ENCODE peak calls at places on chromosomes 2 and 18, in seven cellular contexts. U, T, B, D, C, M and Y are unnamed samples.

GRCh38 chr2:20596973-20597867 is 53.7 kb downstream of the HS1BP3 start:
- DNase-seq in U (no peak), T (no peak), B (no peak), D (no peak), C (peak; percentile 79), M (peak; percentile 91), Y (no peak)

GRCh38 chr2:150486539-150487484 is 655 bp downstream of the RND3 start:
- DNase-seq in U (no peak), T (peak; percentile 66), B (peak; percentile 24), D (no peak), C (peak; percentile 65), M (peak; percentile 40), Y (no peak)

GRCh38 chr18:70046207-70046606 is 98.5 kb upstream of the CD226 start:
- DNase-seq in U (no peak), T (no peak), B (no peak), D (no peak), C (peak; percentile 75), M (no peak), Y (no peak)

GRCh38 chr2:111219285-111219684 is 98.6 kb downstream of the BCL2L11 start:
- DNase-seq in U (no peak), T (peak; percentile 66), B (peak; percentile 12), D (no peak), C (no peak), M (no peak), Y (no peak)

GRCh38 chr2:162103443-162104009 is 29.5 kb upstream of the DPP4 start:
- DNase-seq in U (no peak), T (no peak), B (peak; percentile 29), D (no peak), C (peak; percentile 52), M (no peak), Y (no peak)

GRCh38 chr2:218679119-218679518 is 7.2 kb downstream of the STK36 start:
- DNase-seq in U (no peak), T (no peak), B (peak; percentile 32), D (no peak), C (no peak), M (no peak), Y (no peak)

GRCh38 chr2:172998547-172998946 is 77.1 kb upstream of the MAP3K20 start:
- DNase-seq in U (no peak), T (no peak), B (no peak), D (no peak), C (peak; percentile 16), M (no peak), Y (no peak)

GRCh38 chr2:105853354-105854088 is 108.8 kb downstream of the NCK2 start:
- DNase-seq in U (no peak), T (no peak), B (no peak), D (no peak), C (no peak), M (no peak), Y (no peak)

GRCh38 chr2:204335642-204336041 is 209.6 kb upstream of the PARD3B start:
- DNase-seq in U (no peak), T (no peak), B (no peak), D (no peak), C (no peak), M (no peak), Y (no peak)

GRCh38 chr2:240232961-240233890 is 92.8 kb upstream of the OTOS start:
- DNase-seq in U (peak; percentile 71), T (peak; percentile 94), B (peak; percentile 71), D (peak; percentile 95), C (peak; percentile 88), M (peak; percentile 94), Y (peak; percentile 75)

GRCh38 chr18:79105455-79105854 is 36.3 kb downstream of the ATP9B start:
- DNase-seq in U (no peak), T (no peak), B (no peak), D (no peak), C (no peak), M (no peak), Y (no peak)

GRCh38 chr2:39632871-39633270 is 32.8 kb upstream of the TMEM178A start:
- DNase-seq in U (no peak), T (peak; percentile 3), B (peak; percentile 84), D (no peak), C (peak; percentile 92), M (no peak), Y (no peak)

GRCh38 chr18:44920441-44920840 is 239.8 kb downstream of the SETBP1 start:
- DNase-seq in U (no peak), T (no peak), B (no peak), D (no peak), C (peak; percentile 11), M (no peak), Y (no peak)

GRCh38 chr18:49094136-49094535 is 143.4 kb upstream of the SMAD7 start:
- DNase-seq in U (no peak), T (no peak), B (peak; percentile 58), D (no peak), C (peak; percentile 82), M (no peak), Y (no peak)

GRCh38 chr18:37450434-37451133 is 115.0 kb downstream of the CELF4 start:
- DNase-seq in U (no peak), T (peak; percentile 94), B (peak; percentile 4), D (no peak), C (peak; percentile 56), M (peak; percentile 86), Y (no peak)

GRCh38 chr18:6219116-6219717 is 195.5 kb downstream of the L3MBTL4 start:
- DNase-seq in U (no peak), T (peak; percentile 87), B (peak; percentile 73), D (peak; percentile 32), C (peak; percentile 62), M (peak; percentile 44), Y (no peak)

GRCh38 chr18:62881509-62882016 is 166.2 kb downstream of the PHLPP1 start:
- DNase-seq in U (no peak), T (no peak), B (peak; percentile 95), D (peak; percentile 76), C (peak; percentile 93), M (no peak), Y (no peak)

GRCh38 chr2:112944971-112945370 is 32.8 kb upstream of the IL36G start:
- DNase-seq in U (no peak), T (no peak), B (no peak), D (no peak), C (no peak), M (no peak), Y (no peak)

GRCh38 chr2:112949456-112949855 is 28.4 kb upstream of the IL36G start:
- DNase-seq in U (no peak), T (no peak), B (no peak), D (no peak), C (no peak), M (no peak), Y (no peak)

GRCh38 chr2:112942654-112943002 is 31.7 kb downstream of the IL37 start:
- DNase-seq in U (no peak), T (no peak), B (no peak), D (no peak), C (no peak), M (no peak), Y (no peak)

GRCh38 chr2:112947374-112947773 is 30.4 kb upstream of the IL36G start:
- DNase-seq in U (no peak), T (no peak), B (no peak), D (no peak), C (no peak), M (no peak), Y (no peak)

GRCh38 chr2:112946086-112946485 is 31.7 kb upstream of the IL36G start:
- DNase-seq in U (no peak), T (no peak), B (no peak), D (no peak), C (no peak), M (no peak), Y (no peak)
- H3K9me3 ChIP-seq in U (no peaks in the 10 kb centered on the region), T (no peaks in the 10 kb centered on the region), B (peaks cover 12% of the 10 kb centered on the region), D (peaks cover 30% of the 10 kb centered on the region), C (no peaks in the 10 kb centered on the region), M (no peaks in the 10 kb centered on the region), Y (peaks cover 5% of the 10 kb centered on the region)

GRCh38 chr2:216343221-216343985 is 28.9 kb downstream of the MARCHF4 start:
- DNase-seq in U (no peak), T (no peak), B (no peak), D (no peak), C (peak; percentile 25), M (no peak), Y (no peak)

GRCh38 chr2:216341151-216341550 is 31.1 kb downstream of the MARCHF4 start:
- DNase-seq in U (no peak), T (no peak), B (peak; percentile 71), D (no peak), C (peak; percentile 21), M (no peak), Y (no peak)

GRCh38 chr2:216340280-216340631 is 32.0 kb downstream of the MARCHF4 start:
- DNase-seq in U (no peak), T (no peak), B (no peak), D (no peak), C (no peak), M (no peak), Y (no peak)

GRCh38 chr2:216335252-216335651 is 37.0 kb downstream of the MARCHF4 start:
- DNase-seq in U (no peak), T (no peak), B (no peak), D (no peak), C (no peak), M (no peak), Y (no peak)

DNA sequence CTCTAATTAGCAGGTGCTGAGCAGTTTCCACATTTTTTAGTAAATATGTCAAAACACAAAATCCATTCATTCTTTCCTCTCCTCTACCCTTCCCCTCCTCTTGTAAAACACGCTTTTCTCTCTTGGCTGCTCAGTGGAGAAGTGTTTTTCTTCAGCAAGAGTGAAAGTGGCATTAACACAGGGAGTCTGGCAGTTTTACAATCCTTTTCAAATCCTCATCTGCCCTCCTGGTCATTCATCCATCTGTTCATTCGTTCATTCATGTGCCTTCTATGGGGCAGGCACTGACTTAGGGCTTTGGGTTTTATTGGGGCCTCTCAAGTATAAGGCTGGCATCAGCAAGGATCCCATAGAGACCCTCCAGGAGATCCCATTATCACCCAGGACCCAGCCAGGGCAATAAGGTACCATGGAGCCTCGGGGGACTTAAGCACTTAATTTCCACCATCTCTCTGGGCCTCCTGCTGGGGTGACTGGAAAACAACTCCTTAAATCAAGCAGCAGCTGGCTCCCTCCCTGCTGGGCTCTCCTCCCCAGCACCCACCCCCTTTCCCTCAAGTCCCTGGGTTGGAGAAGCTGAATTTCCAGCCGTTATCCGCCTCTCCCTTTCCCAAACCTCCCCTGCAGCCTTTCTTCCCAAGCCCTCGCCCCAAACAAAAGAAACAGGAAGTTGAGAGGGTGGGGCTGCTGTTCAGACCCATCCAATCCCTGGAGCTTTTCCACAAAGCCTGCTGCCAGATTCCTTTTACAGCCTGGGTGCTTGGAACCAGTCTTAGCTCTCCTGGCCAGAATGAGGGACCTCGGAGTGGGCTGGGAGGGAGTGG is 32.6 kb downstream of the MARCHF4 start:
- DNase-seq in U (no peak), T (peak; percentile 91), B (peak; percentile 81), D (peak; percentile 23), C (peak; percentile 83), M (peak; percentile 55), Y (no peak)
- TF ChIP-seq CTCF in U (no peak), T (no peak), B (peak; percentile 18), D (no peak), C (peak; percentile 28), M (no peak), Y (no peak)

DNA sequence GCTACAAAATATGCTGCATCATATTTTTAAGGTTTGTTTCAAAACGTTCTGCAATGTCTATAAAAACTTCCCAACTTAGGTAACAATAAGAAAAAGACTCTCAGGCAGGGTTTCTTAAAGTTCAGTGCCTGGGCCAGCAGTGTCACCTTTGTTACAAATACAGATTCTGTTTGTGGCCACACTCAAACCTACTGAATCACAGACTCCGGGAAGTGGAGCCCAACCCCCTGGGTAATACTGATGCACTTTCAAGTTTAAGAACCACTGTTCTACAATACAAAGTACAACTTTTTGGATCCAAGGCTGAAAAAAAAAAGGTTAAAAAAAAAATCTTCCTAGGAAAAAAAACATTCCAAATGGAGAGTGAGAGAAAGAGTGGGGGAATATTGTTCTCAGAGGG is 476.8 kb downstream of the TXNL1 start:
- DNase-seq in U (no peak), T (no peak), B (no peak), D (no peak), C (peak; percentile 37), M (no peak), Y (no peak)
- H3K9me3 ChIP-seq in U (no peaks in the 10 kb centered on the region), T (no peaks in the 10 kb centered on the region), B (no peaks in the 10 kb centered on the region), D (no peaks in the 10 kb centered on the region), C (no peaks in the 10 kb centered on the region), M (no peaks in the 10 kb centered on the region), Y (no peaks in the 10 kb centered on the region)

GRCh38 chr2:180328795-180329422 is 321.8 kb upstream of the CWC22 start:
- DNase-seq in U (no peak), T (peak; percentile 6), B (no peak), D (no peak), C (no peak), M (no peak), Y (no peak)
- TF ChIP-seq CTCF in U (no peak), T (no peak), B (no peak), D (no peak), C (no peak), M (no peak), Y (no peak)